ENCODE peak calls at places on chromosome 20, in six cellular contexts. One of them, this sample, is unnamed. For H3K9me3, the result is how much of the 10 kb centered on the place peaks cover.

GRCh38 chr20:14470231-14470894 is 133.0 kb upstream of the FLRT3 start:
- DNase-seq in aorta: no peak
- DNase-seq in CD4-positive, alpha-beta memory T cell: no peak
- DNase-seq in PC-9: no peak
- DNase-seq in AG04450: no peak
- DNase-seq in tibial nerve: no peak
- DNase-seq in this sample: no peak

GRCh38 chr20:47070176-47070575 is 175.5 kb downstream of the EYA2 start:
- DNase-seq in aorta: no peak
- DNase-seq in CD4-positive, alpha-beta memory T cell: no peak
- DNase-seq in PC-9: no peak
- DNase-seq in AG04450: no peak
- DNase-seq in tibial nerve: no peak
- DNase-seq in this sample: no peak

GRCh38 chr20:60212695-60213094 is 254.5 kb downstream of the CDH26 start:
- DNase-seq in aorta: no peak
- DNase-seq in CD4-positive, alpha-beta memory T cell: no peak
- DNase-seq in PC-9: no peak
- DNase-seq in AG04450: no peak
- DNase-seq in tibial nerve: no peak
- DNase-seq in this sample: no peak

GRCh38 chr20:63007472-63007721 is 633 bp upstream of the BHLHE23 start:
- DNase-seq in aorta: no peak
- DNase-seq in CD4-positive, alpha-beta memory T cell: no peak
- DNase-seq in PC-9: no peak
- DNase-seq in AG04450: no peak
- DNase-seq in tibial nerve: no peak
- DNase-seq in this sample: no peak

GRCh38 chr20:40275738-40276137 is 413.3 kb downstream of the MAFB start:
- DNase-seq in aorta: no peak
- DNase-seq in CD4-positive, alpha-beta memory T cell: no peak
- DNase-seq in PC-9: no peak
- DNase-seq in AG04450: no peak
- DNase-seq in tibial nerve: no peak
- DNase-seq in this sample: no peak

GRCh38 chr20:23361108-23361650 is 803 bp upstream of the GZF1 start:
- DNase-seq in aorta: no peak
- DNase-seq in CD4-positive, alpha-beta memory T cell: no peak
- DNase-seq in PC-9: no peak
- DNase-seq in AG04450: no peak
- DNase-seq in tibial nerve: no peak
- DNase-seq in this sample: no peak

GRCh38 chr20:50232651-50233324 is 42.2 kb downstream of the CEBPB start:
- DNase-seq in aorta: no peak
- DNase-seq in CD4-positive, alpha-beta memory T cell: no peak
- DNase-seq in PC-9: no peak
- DNase-seq in AG04450: no peak
- DNase-seq in tibial nerve: no peak
- DNase-seq in this sample: no peak

GRCh38 chr20:61976275-61976649 is 89.4 kb downstream of the TAF4 start:
- DNase-seq in aorta: no peak
- DNase-seq in CD4-positive, alpha-beta memory T cell: no peak
- DNase-seq in PC-9: no peak
- DNase-seq in AG04450: no peak
- DNase-seq in tibial nerve: no peak
- DNase-seq in this sample: no peak

GRCh38 chr20:53331151-53331973 is 262.3 kb downstream of the ZNF217 start:
- DNase-seq in aorta: no peak
- DNase-seq in CD4-positive, alpha-beta memory T cell: no peak
- DNase-seq in PC-9: no peak
- DNase-seq in AG04450: no peak
- DNase-seq in tibial nerve: no peak
- DNase-seq in this sample: no peak

GRCh38 chr20:51494241-51495110 is 48.0 kb downstream of the NFATC2 start:
- DNase-seq in aorta: no peak
- DNase-seq in CD4-positive, alpha-beta memory T cell: peak
- DNase-seq in PC-9: no peak
- DNase-seq in AG04450: no peak
- DNase-seq in tibial nerve: no peak
- DNase-seq in this sample: no peak

GRCh38 chr20:33576432-33576883 is 85.7 kb upstream of the C20orf144 start:
- DNase-seq in aorta: no peak
- DNase-seq in CD4-positive, alpha-beta memory T cell: no peak
- DNase-seq in PC-9: no peak
- DNase-seq in AG04450: no peak
- DNase-seq in tibial nerve: no peak
- DNase-seq in this sample: no peak

GRCh38 chr20:4728121-4728520 is 6.4 kb downstream of the PRND start:
- DNase-seq in aorta: no peak
- DNase-seq in CD4-positive, alpha-beta memory T cell: no peak
- DNase-seq in PC-9: no peak
- DNase-seq in AG04450: no peak
- DNase-seq in tibial nerve: no peak
- DNase-seq in this sample: no peak

GRCh38 chr20:62739067-62739466 is 30.4 kb downstream of the NTSR1 start:
- DNase-seq in aorta: peak
- DNase-seq in CD4-positive, alpha-beta memory T cell: no peak
- DNase-seq in PC-9: no peak
- DNase-seq in AG04450: no peak
- DNase-seq in tibial nerve: no peak
- DNase-seq in this sample: no peak

GRCh38 chr20:52619101-52619500 is 353.1 kb upstream of the TSHZ2 start:
- DNase-seq in aorta: no peak
- DNase-seq in CD4-positive, alpha-beta memory T cell: no peak
- DNase-seq in PC-9: no peak
- DNase-seq in AG04450: no peak
- DNase-seq in tibial nerve: no peak
- DNase-seq in this sample: no peak

GRCh38 chr20:59976196-59976847 is 18.1 kb downstream of the CDH26 start:
- DNase-seq in aorta: no peak
- DNase-seq in CD4-positive, alpha-beta memory T cell: no peak
- DNase-seq in PC-9: no peak
- DNase-seq in AG04450: peak
- DNase-seq in tibial nerve: no peak
- DNase-seq in this sample: no peak

GRCh38 chr20:1322511-1323245 is 6.3 kb downstream of the SDCBP2 start:
- DNase-seq in aorta: peak
- DNase-seq in CD4-positive, alpha-beta memory T cell: no peak
- DNase-seq in PC-9: no peak
- DNase-seq in AG04450: peak
- DNase-seq in tibial nerve: no peak
- DNase-seq in this sample: no peak

GRCh38 chr20:50799176-50799889 is 4.5 kb downstream of the BCAS4 start:
- DNase-seq in aorta: peak
- DNase-seq in CD4-positive, alpha-beta memory T cell: no peak
- DNase-seq in PC-9: no peak
- DNase-seq in AG04450: no peak
- DNase-seq in tibial nerve: no peak
- DNase-seq in this sample: no peak

GRCh38 chr20:32780749-32781402 is 18.7 kb downstream of the DNMT3B start:
- DNase-seq in aorta: no peak
- DNase-seq in CD4-positive, alpha-beta memory T cell: no peak
- DNase-seq in PC-9: no peak
- DNase-seq in AG04450: no peak
- DNase-seq in tibial nerve: no peak
- DNase-seq in this sample: no peak

DNA sequence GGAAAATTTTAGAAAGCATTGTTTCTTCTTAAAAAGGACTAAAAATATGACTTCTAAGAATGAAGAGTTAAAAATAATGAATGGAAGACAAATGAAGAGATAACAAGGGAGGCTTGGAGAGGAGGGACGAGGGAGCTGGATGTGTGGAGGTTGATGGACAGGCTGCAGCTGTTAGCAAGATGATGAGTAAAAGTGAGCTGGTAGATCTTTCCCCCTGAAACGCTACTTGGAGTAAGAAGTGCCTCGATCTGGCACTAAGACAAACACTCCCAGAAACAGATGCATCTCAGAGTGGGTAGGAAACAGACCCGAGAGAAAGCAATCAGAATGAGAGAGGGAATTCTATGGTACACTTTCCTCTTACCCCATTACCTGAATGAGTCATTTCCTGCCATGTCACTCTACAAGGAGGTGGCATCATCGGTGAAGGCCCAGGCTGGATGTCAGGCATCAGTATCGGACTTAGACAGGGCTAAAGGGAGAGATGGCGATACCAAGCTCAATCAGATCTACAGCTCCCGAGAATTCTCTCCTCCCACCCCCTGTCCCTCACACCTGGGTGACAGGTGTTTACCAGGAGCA is 154.1 kb upstream of the BMP2 start:
- DNase-seq in aorta: no peak
- DNase-seq in CD4-positive, alpha-beta memory T cell: no peak
- DNase-seq in PC-9: no peak
- DNase-seq in AG04450: no peak
- DNase-seq in tibial nerve: no peak
- DNase-seq in this sample: no peak
- H3K9me3 ChIP-seq in aorta: under half
- H3K9me3 ChIP-seq in CD4-positive, alpha-beta memory T cell: under half
- H3K9me3 ChIP-seq in PC-9: under half
- H3K9me3 ChIP-seq in AG04450: under half
- H3K9me3 ChIP-seq in tibial nerve: under half
- H3K9me3 ChIP-seq in this sample: under half

GRCh38 chr20:112396-112795 is 24.9 kb downstream of the DEFB125 start:
- DNase-seq in aorta: no peak
- DNase-seq in CD4-positive, alpha-beta memory T cell: no peak
- DNase-seq in PC-9: no peak
- DNase-seq in AG04450: no peak
- DNase-seq in tibial nerve: no peak
- DNase-seq in this sample: no peak
- H3K9me3 ChIP-seq in aorta: under half
- H3K9me3 ChIP-seq in CD4-positive, alpha-beta memory T cell: under half
- H3K9me3 ChIP-seq in PC-9: under half
- H3K9me3 ChIP-seq in AG04450: under half
- H3K9me3 ChIP-seq in tibial nerve: under half
- H3K9me3 ChIP-seq in this sample: under half

GRCh38 chr20:56043227-56043626 is 37.9 kb upstream of the CBLN4 start:
- DNase-seq in aorta: no peak
- DNase-seq in CD4-positive, alpha-beta memory T cell: no peak
- DNase-seq in PC-9: no peak
- DNase-seq in AG04450: no peak
- DNase-seq in tibial nerve: no peak
- DNase-seq in this sample: no peak
- H3K9me3 ChIP-seq in aorta: under half
- H3K9me3 ChIP-seq in CD4-positive, alpha-beta memory T cell: under half
- H3K9me3 ChIP-seq in PC-9: under half
- H3K9me3 ChIP-seq in AG04450: under half
- H3K9me3 ChIP-seq in tibial nerve: under half
- H3K9me3 ChIP-seq in this sample: under half

DNA sequence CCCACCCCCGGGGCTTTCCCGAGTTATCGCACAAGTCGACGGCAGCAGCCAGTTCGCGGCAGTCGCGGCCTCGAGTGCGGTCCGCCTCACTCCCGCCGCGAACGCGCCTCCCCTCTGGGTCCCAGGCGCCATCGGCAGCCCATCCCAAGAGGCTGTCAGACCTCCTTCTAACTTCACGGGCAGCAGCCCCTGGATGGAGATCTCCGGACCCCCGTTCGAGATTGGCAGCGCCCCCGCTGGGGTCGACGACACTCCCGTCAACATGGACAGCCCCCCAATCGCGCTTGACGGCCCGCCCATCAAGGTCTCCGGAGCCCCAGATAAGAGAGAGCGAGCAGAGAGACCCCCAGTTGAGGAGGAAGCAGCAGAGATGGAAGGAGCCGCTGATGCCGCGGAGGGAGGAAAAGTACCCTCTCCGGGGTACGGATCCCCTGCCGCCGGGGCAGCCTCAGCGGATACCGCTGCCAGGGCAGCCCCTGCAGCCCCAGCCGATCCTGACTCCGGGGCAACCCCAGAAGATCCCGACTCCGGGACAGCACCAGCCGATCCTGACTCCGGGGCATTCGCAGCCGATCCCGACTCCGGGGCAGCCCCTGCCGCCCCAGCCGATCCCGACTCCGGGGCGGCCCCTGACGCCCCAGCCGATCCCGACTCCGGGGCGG is 1.6 kb downstream of the GNAS start:
- DNase-seq in aorta: no peak
- DNase-seq in CD4-positive, alpha-beta memory T cell: peak
- DNase-seq in PC-9: no peak
- DNase-seq in AG04450: no peak
- DNase-seq in tibial nerve: no peak
- DNase-seq in this sample: no peak
- H3K9me3 ChIP-seq in aorta: under half
- H3K9me3 ChIP-seq in CD4-positive, alpha-beta memory T cell: under half
- H3K9me3 ChIP-seq in PC-9: under half
- H3K9me3 ChIP-seq in AG04450: half or more
- H3K9me3 ChIP-seq in tibial nerve: under half
- H3K9me3 ChIP-seq in this sample: under half

GRCh38 chr20:35395728-35396127 is 16.0 kb downstream of the UQCC1 start:
- DNase-seq in aorta: no peak
- DNase-seq in CD4-positive, alpha-beta memory T cell: no peak
- DNase-seq in PC-9: no peak
- DNase-seq in AG04450: no peak
- DNase-seq in tibial nerve: no peak
- DNase-seq in this sample: no peak
- H3K9me3 ChIP-seq in aorta: under half
- H3K9me3 ChIP-seq in CD4-positive, alpha-beta memory T cell: under half
- H3K9me3 ChIP-seq in PC-9: under half
- H3K9me3 ChIP-seq in AG04450: under half
- H3K9me3 ChIP-seq in tibial nerve: under half
- H3K9me3 ChIP-seq in this sample: under half

DNA sequence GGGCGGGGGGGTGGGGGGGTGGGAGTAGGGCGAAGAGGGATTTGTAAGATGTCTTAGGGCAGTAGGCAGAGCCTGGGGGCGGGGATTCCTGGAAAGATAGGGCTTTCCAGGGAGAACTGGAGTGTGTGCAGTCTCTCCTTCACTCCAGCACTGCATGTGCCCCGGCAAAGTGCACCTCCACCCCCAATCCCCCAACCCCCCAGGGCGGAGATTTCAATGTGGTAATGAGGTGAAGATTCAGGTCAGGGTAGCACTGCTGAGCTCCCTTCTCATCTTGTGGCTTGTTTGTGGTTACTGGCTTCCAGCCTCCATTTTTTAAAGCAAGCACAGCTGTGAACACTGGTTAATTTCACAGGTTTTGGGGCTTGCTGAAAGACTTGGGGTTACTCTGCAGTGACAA is 5.9 kb downstream of the TMEM239 start:
- DNase-seq in aorta: no peak
- DNase-seq in CD4-positive, alpha-beta memory T cell: peak
- DNase-seq in PC-9: no peak
- DNase-seq in AG04450: no peak
- DNase-seq in tibial nerve: no peak
- DNase-seq in this sample: peak
- H3K9me3 ChIP-seq in aorta: under half
- H3K9me3 ChIP-seq in CD4-positive, alpha-beta memory T cell: under half
- H3K9me3 ChIP-seq in PC-9: under half
- H3K9me3 ChIP-seq in AG04450: under half
- H3K9me3 ChIP-seq in tibial nerve: under half
- H3K9me3 ChIP-seq in this sample: under half

GRCh38 chr20:57851025-57851682 is 141.3 kb upstream of the PMEPA1 start:
- DNase-seq in aorta: peak
- DNase-seq in CD4-positive, alpha-beta memory T cell: no peak
- DNase-seq in PC-9: no peak
- DNase-seq in AG04450: no peak
- DNase-seq in tibial nerve: no peak
- DNase-seq in this sample: no peak
- H3K9me3 ChIP-seq in aorta: under half
- H3K9me3 ChIP-seq in CD4-positive, alpha-beta memory T cell: under half
- H3K9me3 ChIP-seq in PC-9: under half
- H3K9me3 ChIP-seq in AG04450: under half
- H3K9me3 ChIP-seq in tibial nerve: under half
- H3K9me3 ChIP-seq in this sample: under half

This sample was measured in T-helper 17 cell.